ENCODE peak calls at places on chromosomes 12 and 14, in seven cellular contexts. J is mesothelial cell of epicardium; C is CD8-positive, alpha-beta T cell; T is fibroblast of pulmonary artery; L is fibroblast of mammary gland; X is IMR-90; V is AG09309. R is an unnamed sample.

GRCh38 chr12:124411291-124411878 is 116.5 kb downstream of the RFLNA start:
- DNase-seq in J (no peak), C (no peak), T (peak), L (peak), X (peak), V (peak), R (peak)

GRCh38 chr14:58077621-58078020 is 74.4 kb downstream of the ARMH4 start:
- DNase-seq in J (no peak), C (no peak), T (peak), L (peak), X (peak), V (no peak), R (no peak)

GRCh38 chr14:24327303-24327702 is 7.6 kb downstream of the ADCY4 start:
- DNase-seq in J (no peak), C (no peak), T (no peak), L (no peak), X (no peak), V (no peak), R (no peak)

GRCh38 chr14:102684276-102684663 is 91.8 kb downstream of the RCOR1 start:
- DNase-seq in J (no peak), C (no peak), T (no peak), L (no peak), X (no peak), V (no peak), R (no peak)

GRCh38 chr12:124452576-124453391 is 114.6 kb downstream of the NCOR2 start:
- DNase-seq in J (no peak), C (no peak), T (no peak), L (no peak), X (no peak), V (no peak), R (no peak)

GRCh38 chr14:90599748-90600507 is 203.1 kb downstream of the CALM1 start:
- DNase-seq in J (no peak), C (no peak), T (peak), L (peak), X (peak), V (no peak), R (peak)

GRCh38 chr14:91220581-91221000 is 23.9 kb downstream of the GPR68 start:
- DNase-seq in J (no peak), C (no peak), T (no peak), L (no peak), X (no peak), V (no peak), R (peak)

GRCh38 chr12:45583011-45583657 is 146.4 kb upstream of the ARID2 start:
- DNase-seq in J (no peak), C (no peak), T (peak), L (peak), X (peak), V (no peak), R (no peak)

GRCh38 chr12:113142173-113142885 is 6.8 kb upstream of the RASAL1 start:
- DNase-seq in J (no peak), C (no peak), T (no peak), L (no peak), X (no peak), V (no peak), R (no peak)

GRCh38 chr12:49636979-49637378 is 13.6 kb downstream of the PRPF40B start:
- DNase-seq in J (no peak), C (no peak), T (peak), L (peak), X (peak), V (peak), R (peak)

GRCh38 chr12:98985156-98985555 is 340.1 kb downstream of the APAF1 start:
- DNase-seq in J (no peak), C (no peak), T (no peak), L (no peak), X (no peak), V (no peak), R (no peak)

GRCh38 chr12:82366182-82366581 is 7.9 kb downstream of the METTL25 start:
- DNase-seq in J (no peak), C (no peak), T (no peak), L (peak), X (peak), V (no peak), R (no peak)

GRCh38 chr14:78598046-78598652 is 428.0 kb downstream of the NRXN3 start:
- DNase-seq in J (peak), C (peak), T (peak), L (peak), X (peak), V (no peak), R (peak)

GRCh38 chr14:76456200-76456599 is 80.3 kb downstream of the ESRRB start:
- DNase-seq in J (no peak), C (no peak), T (peak), L (peak), X (peak), V (no peak), R (peak)

GRCh38 chr12:111410229-111411186 is 4.8 kb downstream of the SH2B3 start:
- DNase-seq in J (no peak), C (no peak), T (peak), L (peak), X (no peak), V (no peak), R (no peak)

GRCh38 chr12:112413846-112414625 is 4.6 kb upstream of the RPL6 start:
- DNase-seq in J (no peak), C (no peak), T (no peak), L (no peak), X (no peak), V (no peak), R (no peak)

GRCh38 chr14:57390806-57391562 is 598 bp downstream of the NAA30 start:
- DNase-seq in J (peak), C (peak), T (no peak), L (no peak), X (peak), V (no peak), R (peak)

DNA sequence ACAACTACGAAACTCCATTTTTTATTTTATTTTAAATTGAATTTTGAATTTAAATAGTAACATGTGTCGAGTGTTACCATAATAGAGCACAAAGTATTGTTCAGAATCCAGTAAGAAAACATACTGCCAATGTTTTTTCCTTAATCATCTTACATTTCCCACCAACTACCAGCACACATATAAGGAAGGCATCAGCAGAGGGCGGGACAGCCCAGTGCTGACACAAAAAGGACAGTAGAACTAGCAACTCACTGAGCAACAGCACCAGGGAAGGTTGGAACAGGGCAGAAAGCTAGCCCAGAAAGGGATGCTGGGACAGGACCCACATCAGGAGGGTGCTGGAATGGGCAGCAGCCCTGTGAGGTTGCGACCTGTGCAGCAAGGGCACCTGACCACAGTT is 43.9 kb downstream of the DICER1 start:
- DNase-seq in J (no peak), C (no peak), T (no peak), L (no peak), X (no peak), V (no peak), R (no peak)
- TF ChIP-seq CTCF in J (no peak), C (no peak), T (no peak), L (no peak), X (no peak), V (no peak), R (no peak)

GRCh38 chr12:109014984-109015765 is 5.7 kb downstream of the SVOP start:
- DNase-seq in J (no peak), C (no peak), T (no peak), L (no peak), X (no peak), V (no peak), R (no peak)

GRCh38 chr12:109016016-109016415 is 4.9 kb downstream of the SVOP start:
- DNase-seq in J (no peak), C (no peak), T (no peak), L (no peak), X (no peak), V (no peak), R (no peak)

GRCh38 chr12:109010259-109010658 is 10.6 kb downstream of the SVOP start:
- DNase-seq in J (no peak), C (no peak), T (no peak), L (no peak), X (no peak), V (no peak), R (no peak)
- TF ChIP-seq CTCF in J (no peak), C (no peak), T (no peak), L (no peak), X (no peak), V (no peak), R (no peak)

GRCh38 chr14:99938376-99938775 is 126.8 kb upstream of the EVL start:
- DNase-seq in J (no peak), C (no peak), T (no peak), L (no peak), X (no peak), V (no peak), R (no peak)
- TF ChIP-seq CTCF in J (no peak), C (no peak), T (no peak), L (no peak), X (no peak), V (no peak), R (no peak)

DNA sequence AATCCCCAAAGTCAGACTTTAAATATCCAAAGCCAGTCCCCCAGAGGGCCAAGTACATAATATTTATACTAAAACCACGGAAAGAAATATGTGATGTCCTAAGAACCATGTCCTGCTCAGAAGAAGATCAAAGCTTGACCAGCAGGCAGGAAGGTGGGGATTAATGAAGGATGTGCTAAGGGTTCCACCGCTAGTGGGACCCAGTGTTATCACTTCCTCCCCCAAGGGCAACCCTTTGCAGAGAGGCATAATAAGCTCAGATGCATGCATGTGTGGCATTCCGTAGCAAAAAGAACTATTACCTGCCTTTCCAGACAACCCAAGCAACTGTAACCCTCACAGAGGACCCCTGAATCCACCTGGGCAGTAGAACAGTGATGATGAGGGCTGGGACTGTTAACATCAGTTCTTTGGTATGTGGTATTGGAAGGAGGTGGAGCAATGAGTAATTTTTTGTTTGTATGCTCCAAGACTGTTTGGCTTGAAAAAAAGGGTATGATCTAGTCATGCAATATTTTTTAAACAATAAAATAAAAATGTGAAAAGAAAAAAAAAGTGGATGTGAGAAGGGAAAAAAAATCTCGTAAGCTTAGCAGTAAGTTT is 71.7 kb upstream of the ETV6 start:
- DNase-seq in J (no peak), C (no peak), T (no peak), L (peak), X (peak), V (no peak), R (peak)
- TF ChIP-seq CTCF in J (no peak), C (no peak), T (no peak), L (no peak), X (no peak), V (no peak), R (no peak)

DNA sequence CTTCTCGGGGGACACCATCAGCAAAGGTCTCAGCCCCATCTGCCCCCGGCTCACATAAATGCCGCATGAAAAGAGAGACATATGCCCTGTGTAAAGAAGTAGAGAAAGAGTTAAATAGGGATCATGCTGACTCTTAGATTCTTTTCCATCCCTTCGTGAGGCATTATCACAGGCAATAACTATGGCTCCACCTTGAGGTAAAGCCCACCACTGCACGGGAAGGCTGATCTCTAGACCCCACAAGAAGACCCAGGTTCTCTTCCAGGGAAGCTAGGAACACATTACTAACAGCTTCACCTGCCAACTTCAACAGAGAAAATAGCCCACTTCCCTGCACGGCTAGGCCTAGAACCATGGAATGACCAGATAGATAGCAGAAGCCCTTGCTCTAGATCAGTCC is 14.1 kb upstream of the NOP2 start:
- DNase-seq in J (no peak), C (no peak), T (no peak), L (no peak), X (no peak), V (no peak), R (no peak)
- TF ChIP-seq CTCF in J (peak), C (no peak), T (peak), L (peak), X (no peak), V (peak), R (no peak)

DNA sequence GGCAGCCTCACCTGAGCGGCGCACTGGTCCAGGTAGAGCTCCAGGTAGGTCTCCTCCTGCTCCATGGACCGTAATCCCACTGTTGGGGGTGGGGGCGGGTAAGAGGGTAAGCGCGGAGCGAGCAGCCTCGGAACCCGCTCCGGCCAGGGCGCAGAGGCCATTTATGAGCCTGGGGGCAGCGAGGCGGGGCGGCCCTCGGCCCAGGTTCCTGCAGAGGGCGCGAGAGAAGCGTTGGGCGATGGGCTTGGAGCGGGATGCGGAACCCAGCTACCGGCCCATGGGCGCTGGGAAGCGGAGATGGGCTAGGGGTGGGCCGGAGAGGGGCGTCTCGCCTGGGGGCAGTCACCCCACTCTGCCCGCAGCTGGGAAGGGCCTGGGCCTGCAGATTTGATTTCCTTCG is at the start of gene TBPL2:
- DNase-seq in J (no peak), C (no peak), T (no peak), L (no peak), X (no peak), V (no peak), R (no peak)
- TF ChIP-seq CTCF in J (no peak), C (no peak), T (peak), L (no peak), X (peak), V (no peak), R (no peak)

GRCh38 chr12:75525263-75525662 is 13.9 kb upstream of the KRR1 start:
- DNase-seq in J (no peak), C (no peak), T (no peak), L (no peak), X (peak), V (no peak), R (no peak)
- TF ChIP-seq CTCF in J (no peak), C (no peak), T (peak), L (peak), X (peak), V (peak), R (no peak)

GRCh38 chr12:88993655-88994054 is 358.6 kb downstream of the DUSP6 start:
- DNase-seq in J (no peak), C (no peak), T (peak), L (peak), X (peak), V (peak), R (peak)
- TF ChIP-seq CTCF in J (peak), C (no peak), T (peak), L (peak), X (peak), V (peak), R (peak)

GRCh38 chr14:46344327-46344937 is 307.1 kb downstream of the RPL10L start:
- DNase-seq in J (no peak), C (no peak), T (peak), L (peak), X (no peak), V (no peak), R (peak)
- TF ChIP-seq CTCF in J (no peak), C (no peak), T (peak), L (peak), X (peak), V (peak), R (peak)

GRCh38 chr12:43957732-43958131 is 121.9 kb downstream of the TMEM117 start:
- DNase-seq in J (no peak), C (no peak), T (peak), L (peak), X (peak), V (peak), R (peak)
- TF ChIP-seq CTCF in J (peak), C (no peak), T (peak), L (peak), X (peak), V (peak), R (peak)